ENCODE peak calls at places on chromosomes 1 and 21, in ten cellular contexts. G is heart left ventricle; P is posterior cingulate gyrus; R is NCI-H774; A is activated T-cell treated with anti-CD3 and anti-CD28 coated beads, Interleukin-2, amount 50 U/mL, for 24 hours; I is SW480; K is COLO829; F is stimulated activated CD8-positive, alpha-beta memory T cell treated with anti-CD3 and anti-CD28 coated beads, Interleukin-2, amount 100 ng/mL, for 1 hour; Y is stimulated activated CD4-positive, alpha-beta T cell treated with anti-CD3 and anti-CD28 coated beads, Interleukin-12 subunit alpha, Interleukin-12 subunit beta, amount 100 ng/mL, for 4 hours; N is NCI-H1417. Z is an unnamed sample.
A peak's percentile ranks its signal among the peaks of the same experiment; 100 is the strongest.

GRCh38 chr1:151512326-151512725 is 1.1 kb downstream of the CGN start:
- DNase-seq in P (no peak), I (no peak), F (no peak), K (no peak), A (no peak), Y (no peak), N (no peak), G (no peak), R (no peak), Z (no peak)

GRCh38 chr1:30460661-30461060 is 262.7 kb downstream of the MATN1 start:
- DNase-seq in P (no peak), A (no peak), K (no peak), R (no peak), G (no peak), I (no peak), N (no peak), F (no peak), Y (no peak), Z (no peak)

GRCh38 chr1:40841602-40842001 is 20.6 kb downstream of the CITED4 start:
- DNase-seq in G (no peak), F (no peak), K (no peak), P (no peak), N (no peak), R (no peak), Y (no peak), I (no peak), A (no peak), Z (no peak)

GRCh38 chr1:228005511-228006033 is 1.2 kb upstream of the WNT3A start:
- DNase-seq in Y (no peak), P (no peak), N (peak; percentile 21), G (no peak), F (no peak), I (no peak), R (no peak), A (peak; percentile 29), K (no peak), Z (no peak)

GRCh38 chr1:206905295-206906164 is 8.3 kb downstream of the IL24 start:
- DNase-seq in N (no peak), G (no peak), P (no peak), Y (peak; percentile 46), K (peak; percentile 94), F (no peak), A (peak; percentile 70), R (no peak), I (peak; percentile 79), Z (no peak)

GRCh38 chr1:183810756-183811155 is 5.8 kb downstream of the RGL1 start:
- DNase-seq in I (no peak), N (no peak), R (no peak), G (no peak), Y (no peak), A (no peak), P (no peak), K (no peak), F (no peak), Z (no peak)

GRCh38 chr1:145997156-145998023 is 1.0 kb upstream of the TXNIP start:
- DNase-seq in F (no peak), N (peak; percentile 63), A (peak; percentile 76), Y (peak; percentile 36), R (no peak), G (no peak), K (no peak), P (peak; percentile 25), I (peak; percentile 66), Z (peak; percentile 40)

GRCh38 chr1:209659909-209660308 is 7.7 kb upstream of the LAMB3 start:
- DNase-seq in A (no peak), G (no peak), R (no peak), N (no peak), K (peak; percentile 51), P (no peak), I (no peak), Y (no peak), F (no peak), Z (peak; percentile 51)

GRCh38 chr1:55490556-55490955 is 275.4 kb upstream of the USP24 start:
- DNase-seq in R (no peak), N (no peak), Y (no peak), K (no peak), I (no peak), A (no peak), P (no peak), F (no peak), G (no peak), Z (no peak)

GRCh38 chr1:51564124-51564523 is 45.1 kb upstream of the EPS15 start:
- DNase-seq in P (no peak), G (no peak), R (no peak), N (no peak), A (no peak), I (no peak), Y (no peak), F (no peak), K (no peak), Z (peak; percentile 60)

GRCh38 chr1:187261637-187262036 is 432.9 kb downstream of the PLA2G4A start:
- DNase-seq in I (no peak), F (no peak), A (no peak), K (peak; percentile 45), N (peak; percentile 78), Y (no peak), P (no peak), G (no peak), R (peak; percentile 47), Z (no peak)

GRCh38 chr1:19072285-19072981 is 116.0 kb upstream of the IFFO2 start:
- DNase-seq in Y (no peak), P (no peak), K (no peak), N (no peak), R (no peak), I (no peak), A (no peak), F (no peak), G (no peak), Z (no peak)

GRCh38 chr1:37083551-37084119 is 49.3 kb upstream of the GRIK3 start:
- DNase-seq in N (no peak), R (no peak), K (peak; percentile 60), P (peak; percentile 32), Y (no peak), A (no peak), I (no peak), G (no peak), F (no peak), Z (no peak)

GRCh38 chr1:207698822-207699483 is 52.9 kb upstream of the CD46 start:
- DNase-seq in I (peak; percentile 56), K (peak; percentile 17), R (peak; percentile 52), P (peak; percentile 65), N (peak; percentile 57), A (peak; percentile 46), Y (peak; percentile 10), G (peak; percentile 27), F (no peak), Z (no peak)

GRCh38 chr21:16624468-16625102 is 888.3 kb upstream of the CXADR start:
- DNase-seq in I (no peak), A (no peak), N (peak; percentile 47), P (no peak), G (peak; percentile 26), F (no peak), Y (no peak), K (no peak), R (peak; percentile 27), Z (no peak)

GRCh38 chr1:229300099-229300757 is 29.3 kb downstream of the RAB4A start:
- DNase-seq in K (no peak), G (no peak), P (no peak), R (no peak), F (no peak), Y (no peak), N (no peak), I (no peak), A (no peak), Z (no peak)

GRCh38 chr1:32618673-32619221 is 31.6 kb downstream of the ZBTB8OS start:
- DNase-seq in R (no peak), N (no peak), I (no peak), A (no peak), K (no peak), F (no peak), G (no peak), P (no peak), Y (no peak), Z (no peak)

GRCh38 chr1:193919827-193920226 is 733.4 kb upstream of the B3GALT2 start:
- DNase-seq in R (no peak), P (no peak), G (no peak), Y (no peak), A (no peak), K (no peak), N (no peak), I (no peak), F (no peak), Z (no peak)

GRCh38 chr1:107648071-107648470 is 316.9 kb downstream of the VAV3 start:
- DNase-seq in I (no peak), A (no peak), Y (no peak), F (no peak), G (no peak), N (no peak), P (no peak), K (no peak), R (no peak), Z (no peak)

GRCh38 chr1:2130871-2131289 is 63.7 kb downstream of the FAAP20 start:
- DNase-seq in R (no peak), P (no peak), K (no peak), N (no peak), F (no peak), A (no peak), G (peak; percentile 23), Y (no peak), I (peak; percentile 51), Z (no peak)

GRCh38 chr1:4628992-4629391 is 25.4 kb upstream of the AJAP1 start:
- DNase-seq in Y (no peak), I (no peak), P (no peak), R (no peak), A (no peak), F (no peak), K (no peak), G (no peak), N (no peak), Z (no peak)

GRCh38 chr1:176696689-176697088 is 233.7 kb downstream of the PAPPA2 start:
- DNase-seq in N (no peak), I (no peak), F (no peak), R (no peak), P (no peak), K (no peak), G (no peak), A (no peak), Y (no peak), Z (no peak)

Z was measured in GM20000.